ENCODE peak calls at places on chromosomes 4 and X, in eight cellular contexts. E is colonic mucosa, A is HepG2, J is right cardiac atrium, U is GM23248, R is cardiac muscle cell, C is suprapubic skin, L is tibial artery. M is an unnamed sample.

GRCh38 chrX:46333550-46333949 is 211.7 kb downstream of the ZNF674 start:
- DNase-seq in E (peak), A (no peak), J (no peak), U (no peak), R (no peak), C (no peak), L (no peak), M (no peak)

GRCh38 chr4:169229571-169230028 is 41.2 kb downstream of the SH3RF1 start:
- DNase-seq in E (no peak), A (no peak), J (peak), U (peak), R (peak), C (no peak), L (no peak), M (no peak)

GRCh38 chr4:142278171-142278570 is 567.9 kb downstream of the INPP4B start:
- DNase-seq in E (no peak), A (no peak), J (no peak), U (peak), R (no peak), C (no peak), L (no peak), M (no peak)

GRCh38 chr4:87041142-87041541 is 106.3 kb downstream of the AFF1 start:
- DNase-seq in E (no peak), A (no peak), J (peak), U (peak), R (peak), C (no peak), L (no peak), M (no peak)

GRCh38 chrX:47802589-47802988 is 34.1 kb upstream of the ZNF81 start:
- DNase-seq in E (no peak), A (peak), J (no peak), U (peak), R (peak), C (no peak), L (no peak), M (no peak)

GRCh38 chr4:105951198-105951597 is 55.9 kb downstream of the NPNT start:
- DNase-seq in E (no peak), A (no peak), J (no peak), U (peak), R (peak), C (no peak), L (no peak), M (no peak)

GRCh38 chrX:143017272-143017671 is 8.5 kb upstream of the SPANXN4 start:
- DNase-seq in E (no peak), A (no peak), J (no peak), U (no peak), R (no peak), C (no peak), L (no peak), M (no peak)

GRCh38 chr4:126113058-126113457 is 798.3 kb downstream of the FAT4 start:
- DNase-seq in E (no peak), A (no peak), J (no peak), U (no peak), R (no peak), C (no peak), L (no peak), M (no peak)

GRCh38 chrX:27966955-27967354 is 14.3 kb downstream of the DCAF8L1 start:
- DNase-seq in E (peak), A (no peak), J (no peak), U (no peak), R (peak), C (no peak), L (no peak), M (no peak)

GRCh38 chr4:67725132-67725531 is 24.2 kb upstream of the UBA6 start:
- DNase-seq in E (no peak), A (no peak), J (no peak), U (no peak), R (peak), C (no peak), L (no peak), M (no peak)

GRCh38 chr4:134027931-134028330 is 173.7 kb downstream of the PABPC4L start:
- DNase-seq in E (no peak), A (no peak), J (no peak), U (peak), R (peak), C (no peak), L (no peak), M (no peak)

GRCh38 chr4:74374561-74375327 is 9.8 kb downstream of the EREG start:
- DNase-seq in E (peak), A (no peak), J (peak), U (peak), R (peak), C (no peak), L (no peak), M (no peak)

GRCh38 chr4:112075129-112075753 is 70.0 kb upstream of the FAM241A start:
- DNase-seq in E (peak), A (peak), J (no peak), U (peak), R (peak), C (no peak), L (no peak), M (no peak)

GRCh38 chr4:101685126-101685525 is 105.4 kb upstream of the BANK1 start:
- DNase-seq in E (no peak), A (no peak), J (no peak), U (no peak), R (no peak), C (no peak), L (no peak), M (no peak)

GRCh38 chrX:65537229-65537628 is 2.6 kb upstream of the LAS1L start:
- DNase-seq in E (no peak), A (no peak), J (no peak), U (no peak), R (peak), C (no peak), L (no peak), M (no peak)

GRCh38 chr4:41297832-41298231 is 41.1 kb downstream of the UCHL1 start:
- DNase-seq in E (no peak), A (no peak), J (no peak), U (peak), R (no peak), C (no peak), L (no peak), M (no peak)

GRCh38 chr4:118076958-118077766 is 42.9 kb downstream of the NDST3 start:
- DNase-seq in E (peak), A (peak), J (no peak), U (peak), R (peak), C (no peak), L (no peak), M (no peak)

GRCh38 chr4:188887905-188888304 is 748.7 kb downstream of the TRIML1 start:
- DNase-seq in E (no peak), A (no peak), J (no peak), U (no peak), R (no peak), C (no peak), L (no peak), M (no peak)

GRCh38 chrX:119667111-119667928 is 25.6 kb downstream of the SEPTIN6 start:
- DNase-seq in E (no peak), A (no peak), J (peak), U (no peak), R (peak), C (no peak), L (no peak), M (no peak)
- H3K27ac ChIP-seq in E (no peak), A (no peak), J (peak), U (no peak), R (no peak), C (no peak), L (no peak), M (peak)

DNA sequence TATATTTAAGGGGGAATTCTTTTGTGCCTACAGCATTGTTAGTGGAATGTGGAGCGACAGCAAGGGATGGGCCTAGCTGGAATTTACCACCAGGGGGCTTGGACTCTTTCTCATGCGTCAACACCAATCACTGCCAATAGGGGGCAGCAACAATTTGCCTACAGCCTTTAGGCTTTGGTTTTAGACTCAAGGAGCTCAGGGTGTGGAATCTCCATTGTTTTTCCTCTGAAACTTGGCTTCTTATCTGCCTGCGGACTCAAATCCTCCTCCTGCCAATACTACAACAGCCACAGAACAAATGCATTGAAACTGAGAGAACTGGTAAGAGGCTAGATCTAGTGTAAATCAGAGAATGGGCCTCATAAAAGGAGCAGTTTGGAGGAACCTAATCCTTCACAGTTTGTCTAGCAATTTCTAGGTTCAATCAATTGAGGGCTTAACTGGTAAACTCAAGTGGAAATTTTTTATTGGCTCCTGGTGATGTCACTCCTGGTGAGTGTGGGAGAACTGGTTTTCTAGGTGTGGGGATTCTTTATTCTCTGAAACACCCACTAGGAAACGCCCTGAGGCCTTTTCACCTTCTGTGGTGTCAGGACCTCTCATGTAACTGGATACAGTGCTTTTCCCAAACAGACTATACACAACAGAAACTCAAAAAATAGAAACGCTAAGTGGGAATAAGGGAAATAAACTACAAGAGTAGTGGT is 27.9 kb upstream of the TMSB4X start:
- DNase-seq in E (peak), A (peak), J (peak), U (peak), R (peak), C (no peak), L (peak), M (no peak)
- H3K27ac ChIP-seq in E (peak), A (peak), J (peak), U (peak), R (no peak), C (peak), L (no peak), M (peak)

GRCh38 chrX:49710744-49711319 is 15.0 kb upstream of the PAGE1 start:
- DNase-seq in E (no peak), A (peak), J (no peak), U (no peak), R (no peak), C (no peak), L (no peak), M (no peak)
- H3K27ac ChIP-seq in E (no peak), A (no peak), J (no peak), U (no peak), R (no peak), C (no peak), L (no peak), M (no peak)

DNA sequence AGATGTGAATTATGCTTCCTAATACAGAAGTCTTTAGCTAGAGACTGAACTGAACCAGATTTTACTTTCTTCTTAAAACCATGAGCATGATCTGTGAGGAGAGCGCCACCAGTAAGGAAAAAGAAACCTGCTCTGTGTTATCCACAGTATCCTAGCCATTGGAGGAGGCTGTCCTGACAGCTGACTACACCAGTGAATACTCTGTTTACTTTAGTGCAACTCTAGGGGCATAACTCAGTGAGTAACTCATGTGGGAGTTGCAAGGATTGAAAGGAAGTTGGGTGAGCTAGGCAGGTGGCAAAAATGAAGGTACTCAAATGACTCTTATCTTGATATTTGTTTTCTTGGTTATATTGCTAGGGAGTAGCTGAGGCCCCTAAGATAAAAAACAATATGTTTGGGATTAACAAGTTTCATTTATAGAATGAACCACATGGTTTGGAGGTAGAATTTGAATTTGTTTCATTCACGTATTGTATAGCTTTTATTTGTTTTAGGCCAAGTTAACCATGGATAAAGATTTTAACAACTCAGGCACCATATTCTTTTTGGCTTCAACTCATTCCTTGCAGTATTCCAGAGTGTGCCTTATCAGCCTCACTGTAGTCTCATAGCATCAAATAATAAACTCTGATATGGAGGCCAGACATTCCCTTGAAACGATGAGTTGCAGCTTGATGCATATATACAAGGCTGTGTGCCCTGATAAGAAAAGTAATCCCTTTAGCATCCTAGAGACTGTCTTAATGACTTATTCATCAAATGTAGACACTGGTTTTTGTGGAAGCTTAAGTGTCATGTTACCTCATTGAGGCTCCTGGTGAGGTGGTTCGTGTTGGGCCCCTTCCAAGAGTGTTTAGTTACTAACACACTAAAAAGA is 2.5 kb downstream of the BMP3 start:
- DNase-seq in E (peak), A (no peak), J (no peak), U (no peak), R (no peak), C (no peak), L (no peak), M (no peak)
- H3K27ac ChIP-seq in E (peak), A (no peak), J (no peak), U (no peak), R (no peak), C (no peak), L (no peak), M (no peak)

GRCh38 chr4:39620551-39620950 is 18.1 kb downstream of the SMIM14 start:
- DNase-seq in E (no peak), A (no peak), J (no peak), U (peak), R (peak), C (no peak), L (no peak), M (no peak)
- H3K27ac ChIP-seq in E (no peak), A (peak), J (no peak), U (peak), R (no peak), C (no peak), L (peak), M (peak)

DNA sequence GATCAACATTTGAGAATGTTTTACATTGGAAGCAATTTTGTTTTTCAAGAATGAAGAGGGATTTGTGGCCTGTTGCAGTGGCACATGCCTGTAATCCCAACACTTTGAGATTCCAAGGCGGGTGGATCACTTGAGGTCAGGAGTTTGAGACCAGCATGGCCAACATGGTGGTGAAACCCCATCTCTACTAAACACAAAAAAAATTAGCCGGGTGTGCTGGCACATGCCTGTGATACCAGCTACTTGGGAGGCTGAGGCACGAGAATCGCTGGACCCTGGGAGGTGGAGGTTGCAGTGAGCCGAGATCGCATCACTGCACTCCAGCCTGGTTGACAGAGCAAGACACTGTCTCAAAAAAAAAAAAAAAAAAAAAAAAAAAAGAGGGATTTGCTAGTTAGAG is 127.8 kb downstream of the RPA4 start:
- DNase-seq in E (no peak), A (no peak), J (no peak), U (no peak), R (no peak), C (no peak), L (no peak), M (no peak)
- H3K27ac ChIP-seq in E (no peak), A (no peak), J (no peak), U (no peak), R (no peak), C (no peak), L (no peak), M (no peak)

GRCh38 chr4:16233569-16234177 is 7.4 kb upstream of the TAPT1 start:
- DNase-seq in E (no peak), A (no peak), J (no peak), U (no peak), R (no peak), C (no peak), L (no peak), M (no peak)
- H3K27ac ChIP-seq in E (no peak), A (no peak), J (no peak), U (no peak), R (no peak), C (no peak), L (no peak), M (no peak)

DNA sequence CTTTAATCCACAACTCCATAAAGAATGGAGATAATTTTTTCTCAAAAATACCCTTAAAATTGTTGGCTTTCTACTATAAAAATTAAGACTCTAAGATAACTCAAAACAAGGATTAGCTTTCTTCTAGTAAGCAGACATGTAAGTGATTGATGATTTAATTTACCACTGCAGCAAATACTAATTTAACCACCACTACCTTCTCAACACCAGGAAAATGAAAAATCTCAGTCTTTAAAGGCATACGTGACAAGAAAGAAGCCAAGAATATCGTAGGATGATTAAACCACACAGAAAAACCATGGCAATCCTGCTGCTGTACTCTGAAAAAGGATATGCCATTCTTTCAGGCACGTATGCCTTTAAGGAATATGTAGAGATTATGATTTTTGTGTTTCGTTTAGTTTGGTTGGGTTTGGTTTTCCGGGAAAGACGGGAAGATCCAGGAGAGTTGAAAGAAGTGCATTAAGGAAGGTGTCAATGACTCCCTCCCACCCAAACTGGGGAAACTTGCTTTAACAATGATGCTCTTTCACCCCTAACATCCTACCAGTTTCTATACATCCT is 881 bp downstream of the LRCH2 start:
- DNase-seq in E (no peak), A (no peak), J (no peak), U (peak), R (peak), C (no peak), L (no peak), M (no peak)
- H3K27ac ChIP-seq in E (no peak), A (no peak), J (peak), U (no peak), R (no peak), C (no peak), L (peak), M (peak)

DNA sequence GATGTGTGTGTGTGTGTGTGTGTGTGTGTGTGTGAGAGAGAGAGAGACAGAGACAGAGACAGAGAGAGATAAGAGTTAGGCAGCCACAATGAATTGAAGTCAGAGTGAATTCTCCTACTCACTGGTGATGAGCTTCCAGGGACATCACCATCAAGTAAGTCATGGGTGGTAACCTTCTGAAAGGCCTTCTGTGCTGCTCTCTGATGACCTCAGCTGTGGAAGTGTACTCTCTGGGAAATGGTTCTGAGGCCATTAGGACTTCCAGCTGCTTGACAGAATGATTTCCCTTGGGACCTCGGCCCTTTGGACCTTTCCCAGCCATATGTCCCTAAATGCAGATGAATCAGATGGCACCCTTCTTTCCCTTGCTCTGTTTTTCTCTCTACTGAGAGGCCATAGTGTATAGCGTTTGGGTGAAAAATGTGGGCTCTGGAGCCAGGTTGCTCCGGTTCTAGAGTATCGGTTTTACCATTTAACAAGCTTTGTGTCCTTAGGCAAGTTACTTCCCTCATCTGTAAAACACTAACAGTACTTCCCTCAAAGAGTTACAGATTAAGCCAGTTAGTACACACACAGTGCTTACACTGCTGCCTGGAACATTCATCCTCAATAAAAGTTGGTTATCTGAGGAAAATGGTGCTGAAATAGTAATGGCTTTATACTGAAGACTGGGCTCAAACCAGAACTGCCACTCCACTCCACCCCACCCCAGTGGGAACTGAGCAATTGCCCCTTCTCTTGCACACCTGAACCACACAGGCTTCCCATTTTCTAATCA is 7.6 kb downstream of the SEPTIN11 start:
- DNase-seq in E (peak), A (peak), J (no peak), U (peak), R (no peak), C (no peak), L (no peak), M (no peak)
- H3K27ac ChIP-seq in E (peak), A (peak), J (no peak), U (peak), R (no peak), C (no peak), L (no peak), M (no peak)

M was measured in coronary artery.